ENCODE peak calls at places on chromosomes 16 and 17, in eight cellular contexts. Y is heart left ventricle; E is GM20000; Z is stimulated activated CD8-positive, alpha-beta memory T cell treated with anti-CD3 and anti-CD28 coated beads, Interleukin-7, amount 100 ng/mL, for 4 hours; X is stimulated activated CD4-positive, alpha-beta T cell treated with anti-CD3 and anti-CD28 coated beads, Interleukin-4, amount 100 ng/mL, for 1 hour; W is left ventricle myocardium superior; U is Caki2; C is body of pancreas. R is an unnamed sample.

GRCh38 chr17:47695664-47696376 is 1.9 kb downstream of the TBKBP1 start:
- DNase-seq in Y (no peak), E (peak; percentile 19), Z (no peak), X (no peak), W (no peak), U (no peak), C (peak; percentile 30), R (peak; percentile 64)

GRCh38 chr16:10941127-10941933 is 938 bp downstream of the DEXI start:
- DNase-seq in Y (no peak), E (no peak), Z (no peak), X (no peak), W (no peak), U (peak; percentile 22), C (no peak), R (peak; percentile 70)

GRCh38 chr16:4515611-4516233 is 22.9 kb downstream of the CDIP1 start:
- DNase-seq in Y (no peak), E (no peak), Z (no peak), X (no peak), W (no peak), U (no peak), C (no peak), R (no peak)

GRCh38 chr16:85891776-85892166 is 7.2 kb upstream of the IRF8 start:
- DNase-seq in Y (no peak), E (no peak), Z (no peak), X (no peak), W (no peak), U (no peak), C (no peak), R (no peak)

GRCh38 chr16:592518-593306 is 2.8 kb downstream of the RAB40C start:
- DNase-seq in Y (no peak), E (no peak), Z (no peak), X (no peak), W (no peak), U (peak; percentile 50), C (peak; percentile 84), R (peak; percentile 90)

GRCh38 chr17:82333279-82334171 is at the start of gene SECTM1:
- DNase-seq in Y (peak; percentile 65), E (no peak), Z (no peak), X (no peak), W (peak; percentile 76), U (no peak), C (peak; percentile 56), R (peak; percentile 78)

GRCh38 chr17:9837551-9838471 is 12.1 kb downstream of the GLP2R start:
- DNase-seq in Y (peak; percentile 78), E (no peak), Z (no peak), X (no peak), W (peak; percentile 65), U (peak; percentile 56), C (peak; percentile 59), R (no peak)

GRCh38 chr17:64357191-64357981 is 33.3 kb downstream of the PECAM1 start:
- DNase-seq in Y (peak; percentile 75), E (no peak), Z (no peak), X (no peak), W (peak; percentile 74), U (no peak), C (peak; percentile 59), R (peak; percentile 75)

GRCh38 chr17:38897176-38897575 is 27.3 kb downstream of the LASP1 start:
- DNase-seq in Y (peak; percentile 90), E (no peak), Z (no peak), X (no peak), W (peak; percentile 92), U (no peak), C (peak; percentile 66), R (no peak)

GRCh38 chr16:82651921-82652601 is 25.3 kb downstream of the CDH13 start:
- DNase-seq in Y (no peak), E (peak; percentile 19), Z (no peak), X (no peak), W (no peak), U (no peak), C (no peak), R (no peak)

GRCh38 chr17:58576679-58577367 is 62.4 kb upstream of the MTMR4 start:
- DNase-seq in Y (no peak), E (peak; percentile 9), Z (no peak), X (no peak), W (no peak), U (no peak), C (no peak), R (no peak)

GRCh38 chr17:82924214-82924613 is 84.4 kb upstream of the ZNF750 start:
- DNase-seq in Y (no peak), E (no peak), Z (no peak), X (no peak), W (no peak), U (no peak), C (no peak), R (no peak)

GRCh38 chr16:48609453-48610023 is 442 bp downstream of the N4BP1 start:
- DNase-seq in Y (peak; percentile 74), E (no peak), Z (no peak), X (peak; percentile 44), W (peak; percentile 89), U (peak; percentile 25), C (peak; percentile 73), R (peak; percentile 70)

GRCh38 chr17:49267912-49268311 is 37.3 kb upstream of the PHOSPHO1 start:
- DNase-seq in Y (no peak), E (no peak), Z (no peak), X (no peak), W (no peak), U (no peak), C (no peak), R (no peak)

GRCh38 chr16:87723224-87723619 is 42.6 kb downstream of the KLHDC4 start:
- DNase-seq in Y (peak; percentile 72), E (peak; percentile 81), Z (no peak), X (no peak), W (peak; percentile 77), U (peak; percentile 90), C (peak; percentile 63), R (peak; percentile 72)

GRCh38 chr16:20175358-20175757 is 101.7 kb upstream of the GPR139 start:
- DNase-seq in Y (no peak), E (no peak), Z (no peak), X (no peak), W (no peak), U (no peak), C (no peak), R (no peak)

GRCh38 chr17:236641-237405 is 55.4 kb upstream of the DOC2B start:
- DNase-seq in Y (peak; percentile 17), E (no peak), Z (no peak), X (no peak), W (no peak), U (no peak), C (no peak), R (peak; percentile 58)

GRCh38 chr17:83161298-83162034 is 82.1 kb downstream of the METRNL start:
- DNase-seq in Y (no peak), E (no peak), Z (no peak), X (no peak), W (no peak), U (no peak), C (peak; percentile 0), R (peak; percentile 40)

GRCh38 chr17:17039911-17040310 is 2.3 kb upstream of the MPRIP start:
- DNase-seq in Y (peak; percentile 24), E (no peak), Z (no peak), X (no peak), W (no peak), U (no peak), C (no peak), R (peak; percentile 25)

GRCh38 chr17:336110-337021 is 16.2 kb downstream of the RPH3AL start:
- DNase-seq in Y (peak; percentile 80), E (no peak), Z (no peak), X (peak; percentile 50), W (peak; percentile 81), U (no peak), C (peak; percentile 78), R (peak; percentile 92)

GRCh38 chr16:23131841-23132576 is 17.2 kb downstream of the USP31 start:
- DNase-seq in Y (no peak), E (no peak), Z (no peak), X (no peak), W (no peak), U (no peak), C (no peak), R (no peak)

GRCh38 chr17:76153640-76154039 is 12.6 kb upstream of the FOXJ1 start:
- DNase-seq in Y (peak; percentile 19), E (no peak), Z (no peak), X (no peak), W (no peak), U (no peak), C (no peak), R (peak; percentile 37)

GRCh38 chr17:35804658-35805192 is 4.6 kb upstream of the TAF15 start:
- DNase-seq in Y (no peak), E (peak; percentile 91), Z (no peak), X (no peak), W (no peak), U (peak; percentile 77), C (peak; percentile 82), R (no peak)

GRCh38 chr17:40307001-40307690 is 1.8 kb upstream of the RARA start:
- DNase-seq in Y (no peak), E (no peak), Z (no peak), X (no peak), W (peak; percentile 26), U (no peak), C (no peak), R (no peak)

R was measured in upper lobe of right lung.